ENCODE peak calls at places on chromosomes 13 and 19, in nine cellular contexts. F is amygdala; L is NB4; H is mesothelial cell of epicardium; T is lung; W is glutamatergic neuron; J is mammary epithelial cell; Z is frontal cortex; Q is effector memory CD8-positive, alpha-beta T cell. N is an unnamed sample.

GRCh38 chr13:106036870-106037269 is 498.6 kb downstream of the EFNB2 start:
- DNase-seq in F (no peak), L (peak), H (no peak), T (no peak), W (no peak), J (no peak), Z (no peak), Q (no peak), N (no peak)

GRCh38 chr13:50082426-50083283 is 67.4 kb downstream of the KCNRG start:
- DNase-seq in F (no peak), L (peak), H (peak), T (peak), W (peak), J (peak), Z (peak), Q (peak), N (peak)

GRCh38 chr19:18230941-18231734 is 4.9 kb upstream of the PDE4C start:
- DNase-seq in F (no peak), L (no peak), H (no peak), T (no peak), W (no peak), J (no peak), Z (no peak), Q (no peak), N (no peak)

GRCh38 chr19:35569281-35569781 is 5.9 kb upstream of the ATP4A start:
- DNase-seq in F (no peak), L (no peak), H (no peak), T (no peak), W (no peak), J (no peak), Z (no peak), Q (no peak), N (no peak)

GRCh38 chr13:113903912-113904311 is 40.0 kb upstream of the GAS6 start:
- DNase-seq in F (no peak), L (no peak), H (peak), T (no peak), W (no peak), J (no peak), Z (no peak), Q (no peak), N (no peak)

GRCh38 chr19:51552996-51553725 is 17.9 kb upstream of the ZNF175 start:
- DNase-seq in F (peak), L (peak), H (peak), T (no peak), W (peak), J (peak), Z (peak), Q (no peak), N (peak)

GRCh38 chr13:52830946-52831345 is 17.5 kb downstream of the PCDH8 start:
- DNase-seq in F (no peak), L (no peak), H (no peak), T (no peak), W (no peak), J (peak), Z (no peak), Q (no peak), N (no peak)

GRCh38 chr19:40650749-40651305 is 39.6 kb downstream of the NUMBL start:
- DNase-seq in F (no peak), L (no peak), H (no peak), T (no peak), W (no peak), J (no peak), Z (no peak), Q (no peak), N (no peak)

GRCh38 chr19:10809693-10810285 is 26.2 kb downstream of the TMED1 start:
- DNase-seq in F (no peak), L (peak), H (no peak), T (no peak), W (no peak), J (no peak), Z (no peak), Q (no peak), N (no peak)

GRCh38 chr19:52227196-52227940 is 37.5 kb downstream of the PPP2R1A start:
- DNase-seq in F (no peak), L (peak), H (no peak), T (no peak), W (no peak), J (no peak), Z (no peak), Q (no peak), N (no peak)

GRCh38 chr13:105063676-105064075 is 1471.8 kb downstream of the EFNB2 start:
- DNase-seq in F (no peak), L (no peak), H (no peak), T (no peak), W (no peak), J (no peak), Z (no peak), Q (no peak), N (no peak)

GRCh38 chr13:95540848-95541247 is 11.7 kb upstream of the CLDN10 start:
- DNase-seq in F (peak), L (no peak), H (no peak), T (no peak), W (no peak), J (no peak), Z (no peak), Q (no peak), N (peak)

GRCh38 chr13:50244355-50244912 is 229.2 kb downstream of the KCNRG start:
- DNase-seq in F (no peak), L (no peak), H (no peak), T (no peak), W (no peak), J (no peak), Z (no peak), Q (no peak), N (no peak)

GRCh38 chr19:45254044-45254531 is 3.0 kb downstream of the MARK4 start:
- DNase-seq in F (no peak), L (no peak), H (no peak), T (no peak), W (peak), J (no peak), Z (no peak), Q (no peak), N (no peak)

GRCh38 chr13:96796234-96796633 is 198.0 kb downstream of the OXGR1 start:
- DNase-seq in F (no peak), L (no peak), H (no peak), T (no peak), W (no peak), J (no peak), Z (no peak), Q (no peak), N (no peak)

GRCh38 chr13:42174344-42175162 is 97.4 kb upstream of the AKAP11 start:
- DNase-seq in F (no peak), L (no peak), H (no peak), T (no peak), W (no peak), J (no peak), Z (no peak), Q (no peak), N (no peak)

GRCh38 chr13:97367427-97367826 is 66.5 kb upstream of the RAP2A start:
- DNase-seq in F (no peak), L (peak), H (no peak), T (no peak), W (no peak), J (no peak), Z (no peak), Q (no peak), N (no peak)

GRCh38 chr19:4559569-4559968 is at the start of gene SEMA6B:
- DNase-seq in F (no peak), L (no peak), H (no peak), T (peak), W (no peak), J (no peak), Z (no peak), Q (no peak), N (no peak)

GRCh38 chr13:113403255-113404104 is 39.5 kb upstream of the GRTP1 start:
- DNase-seq in F (no peak), L (no peak), H (peak), T (no peak), W (no peak), J (no peak), Z (no peak), Q (no peak), N (no peak)

GRCh38 chr19:468587-469256 is 7.9 kb upstream of the SHC2 start:
- DNase-seq in F (no peak), L (no peak), H (no peak), T (no peak), W (peak), J (no peak), Z (no peak), Q (no peak), N (no peak)

GRCh38 chr19:50461066-50461875 is 15.0 kb upstream of the EMC10 start:
- DNase-seq in F (peak), L (peak), H (peak), T (peak), W (peak), J (peak), Z (peak), Q (peak), N (peak)

GRCh38 chr13:112907286-112907685 is 61.7 kb upstream of the MCF2L start:
- DNase-seq in F (no peak), L (no peak), H (no peak), T (no peak), W (no peak), J (no peak), Z (no peak), Q (no peak), N (no peak)

GRCh38 chr19:41324921-41325639 is 15.1 kb downstream of the CCDC97 start:
- DNase-seq in F (no peak), L (no peak), H (peak), T (no peak), W (peak), J (no peak), Z (peak), Q (no peak), N (peak)

GRCh38 chr19:1161716-1162115 is 12.4 kb downstream of the SBNO2 start:
- DNase-seq in F (no peak), L (peak), H (no peak), T (no peak), W (no peak), J (peak), Z (no peak), Q (no peak), N (no peak)

GRCh38 chr13:63636231-63636993 is 2220.8 kb upstream of the PCDH20 start:
- DNase-seq in F (no peak), L (no peak), H (no peak), T (no peak), W (no peak), J (no peak), Z (no peak), Q (no peak), N (no peak)

GRCh38 chr19:7932276-7932929 is 6.5 kb upstream of the CTXN1 start:
- DNase-seq in F (no peak), L (no peak), H (no peak), T (no peak), W (no peak), J (no peak), Z (no peak), Q (no peak), N (no peak)

GRCh38 chr13:109783447-109783814 is 3.0 kb downstream of the IRS2 start:
- DNase-seq in F (no peak), L (peak), H (no peak), T (no peak), W (peak), J (no peak), Z (no peak), Q (no peak), N (no peak)

GRCh38 chr13:44577236-44578063 is 1.3 kb upstream of the TSC22D1 start:
- DNase-seq in F (peak), L (peak), H (peak), T (peak), W (peak), J (peak), Z (peak), Q (peak), N (peak)

GRCh38 chr19:38634757-38635482 is 12.5 kb upstream of the ACTN4 start:
- DNase-seq in F (peak), L (peak), H (peak), T (peak), W (peak), J (no peak), Z (peak), Q (peak), N (peak)

GRCh38 chr19:16343156-16343555 is 18.5 kb downstream of the KLF2 start:
- DNase-seq in F (no peak), L (no peak), H (no peak), T (no peak), W (no peak), J (no peak), Z (no peak), Q (peak), N (no peak)

GRCh38 chr19:10888421-10888866 is 17.1 kb downstream of the CARM1 start:
- DNase-seq in F (no peak), L (no peak), H (no peak), T (no peak), W (peak), J (no peak), Z (no peak), Q (no peak), N (peak)

GRCh38 chr19:10797541-10798256 is 38.3 kb downstream of the TMED1 start:
- DNase-seq in F (no peak), L (peak), H (no peak), T (no peak), W (no peak), J (no peak), Z (peak), Q (peak), N (no peak)

GRCh38 chr13:32669030-32669646 is 82.9 kb downstream of the PDS5B start:
- DNase-seq in F (no peak), L (peak), H (no peak), T (no peak), W (no peak), J (peak), Z (no peak), Q (no peak), N (no peak)

GRCh38 chr19:55820037-55820436 is 11.8 kb downstream of the NLRP11 start:
- DNase-seq in F (no peak), L (no peak), H (no peak), T (no peak), W (no peak), J (no peak), Z (no peak), Q (no peak), N (no peak)

GRCh38 chr19:29587518-29587986 is 18.5 kb upstream of the POP4 start:
- DNase-seq in F (no peak), L (peak), H (no peak), T (no peak), W (no peak), J (peak), Z (no peak), Q (peak), N (no peak)

GRCh38 chr13:114064516-114065140 is 67.8 kb downstream of the RASA3 start:
- DNase-seq in F (peak), L (no peak), H (no peak), T (no peak), W (no peak), J (peak), Z (no peak), Q (no peak), N (peak)

GRCh38 chr13:42046448-42046847 is 2.0 kb upstream of the DGKH start:
- DNase-seq in F (no peak), L (no peak), H (no peak), T (no peak), W (no peak), J (no peak), Z (no peak), Q (no peak), N (no peak)

GRCh38 chr19:46386996-46387712 is 26.2 kb downstream of the CCDC8 start:
- DNase-seq in F (no peak), L (peak), H (no peak), T (no peak), W (no peak), J (no peak), Z (no peak), Q (no peak), N (no peak)